ENCODE peak calls at places on chromosomes 3 and 15, in five cellular contexts. H is GM12892, R is A549, V is Peyer's patch, C is lower leg skin. B is an unnamed sample.

GRCh38 chr3:113629941-113630340 is 66.5 kb downstream of the USF3 start:
- DNase-seq in H (no peak), C (no peak), V (no peak), R (no peak), B (no peak)

GRCh38 chr15:101306341-101307047 is 11.4 kb upstream of the SNRPA1 start:
- DNase-seq in C (no peak), R (no peak), H (no peak), V (no peak), B (no peak)

GRCh38 chr3:149247025-149247710 is 25.5 kb upstream of the CP start:
- DNase-seq in R (no peak), H (no peak), V (no peak), C (no peak), B (no peak)

GRCh38 chr3:188860147-188860546 is 311.6 kb upstream of the TPRG1 start:
- DNase-seq in R (no peak), C (no peak), V (no peak), H (no peak), B (no peak)

GRCh38 chr3:30752961-30753360 is 141.5 kb downstream of the GADL1 start:
- DNase-seq in H (no peak), V (no peak), R (peak), C (peak), B (no peak)

GRCh38 chr3:101850327-101851048 is 1.2 kb downstream of the NFKBIZ start:
- DNase-seq in C (no peak), R (no peak), H (no peak), V (peak), B (peak)

GRCh38 chr3:1380926-1381646 is 288.3 kb downstream of the CNTN6 start:
- DNase-seq in R (no peak), H (no peak), V (no peak), C (no peak), B (no peak)

GRCh38 chr3:6449099-6449498 is 411.8 kb upstream of the GRM7 start:
- DNase-seq in H (no peak), R (no peak), V (no peak), C (no peak), B (no peak)

GRCh38 chr3:149080011-149080698 is 6.2 kb downstream of the HLTF start:
- DNase-seq in H (no peak), V (no peak), C (no peak), R (no peak), B (peak)

GRCh38 chr3:24670871-24671270 is 176.2 kb upstream of the THRB start:
- DNase-seq in H (no peak), R (no peak), C (no peak), V (no peak), B (no peak)

GRCh38 chr3:1294566-1294965 is 201.7 kb downstream of the CNTN6 start:
- DNase-seq in C (no peak), H (no peak), R (no peak), V (no peak), B (no peak)

GRCh38 chr3:61765109-61765876 is 203.9 kb downstream of the PTPRG start:
- DNase-seq in V (no peak), R (no peak), C (no peak), H (no peak), B (no peak)

GRCh38 chr3:108959017-108959416 is 5.3 kb upstream of the GUCA1C start:
- DNase-seq in V (no peak), R (no peak), C (no peak), H (no peak), B (no peak)

GRCh38 chr3:178629430-178630178 is 93.4 kb downstream of the KCNMB2 start:
- DNase-seq in C (no peak), H (no peak), R (no peak), V (no peak), B (no peak)

GRCh38 chr3:109023656-109024254 is 70.1 kb upstream of the GUCA1C start:
- DNase-seq in H (no peak), R (peak), C (peak), V (no peak), B (peak)

GRCh38 chr15:89826671-89827655 is 12.3 kb upstream of the ANPEP start:
- DNase-seq in C (no peak), V (no peak), R (no peak), H (no peak), B (no peak)

GRCh38 chr15:41286665-41287333 is 45.6 kb downstream of the OIP5 start:
- DNase-seq in V (no peak), R (no peak), H (no peak), C (no peak), B (peak)

GRCh38 chr3:125212509-125213372 is at the start of gene SLC12A8:
- DNase-seq in V (no peak), R (no peak), C (no peak), H (no peak), B (no peak)

GRCh38 chr15:62887113-62887570 is 155.4 kb upstream of the TPM1 start:
- DNase-seq in C (no peak), R (no peak), H (no peak), V (no peak), B (no peak)

GRCh38 chr3:129282727-129283327 is 4.2 kb downstream of the HMCES start:
- DNase-seq in C (no peak), V (no peak), H (peak), R (no peak), B (no peak)

GRCh38 chr3:166445865-166446264 is 608.6 kb upstream of the BCHE start:
- DNase-seq in H (no peak), V (no peak), R (no peak), C (no peak), B (no peak)

GRCh38 chr3:128620268-128620691 is 30.3 kb downstream of the RPN1 start:
- DNase-seq in R (no peak), V (no peak), C (no peak), H (no peak), B (peak)

GRCh38 chr3:32882603-32883025 is 64.8 kb downstream of the TRIM71 start:
- DNase-seq in C (no peak), R (no peak), V (no peak), H (no peak), B (no peak)

GRCh38 chr3:71583569-71584215 is at the start of gene FOXP1:
- DNase-seq in V (peak), C (peak), H (no peak), R (no peak), B (peak)
- TF ChIP-seq POLR2A in V (peak), C (no peak), H (no peak), R (peak), B (peak)

DNA sequence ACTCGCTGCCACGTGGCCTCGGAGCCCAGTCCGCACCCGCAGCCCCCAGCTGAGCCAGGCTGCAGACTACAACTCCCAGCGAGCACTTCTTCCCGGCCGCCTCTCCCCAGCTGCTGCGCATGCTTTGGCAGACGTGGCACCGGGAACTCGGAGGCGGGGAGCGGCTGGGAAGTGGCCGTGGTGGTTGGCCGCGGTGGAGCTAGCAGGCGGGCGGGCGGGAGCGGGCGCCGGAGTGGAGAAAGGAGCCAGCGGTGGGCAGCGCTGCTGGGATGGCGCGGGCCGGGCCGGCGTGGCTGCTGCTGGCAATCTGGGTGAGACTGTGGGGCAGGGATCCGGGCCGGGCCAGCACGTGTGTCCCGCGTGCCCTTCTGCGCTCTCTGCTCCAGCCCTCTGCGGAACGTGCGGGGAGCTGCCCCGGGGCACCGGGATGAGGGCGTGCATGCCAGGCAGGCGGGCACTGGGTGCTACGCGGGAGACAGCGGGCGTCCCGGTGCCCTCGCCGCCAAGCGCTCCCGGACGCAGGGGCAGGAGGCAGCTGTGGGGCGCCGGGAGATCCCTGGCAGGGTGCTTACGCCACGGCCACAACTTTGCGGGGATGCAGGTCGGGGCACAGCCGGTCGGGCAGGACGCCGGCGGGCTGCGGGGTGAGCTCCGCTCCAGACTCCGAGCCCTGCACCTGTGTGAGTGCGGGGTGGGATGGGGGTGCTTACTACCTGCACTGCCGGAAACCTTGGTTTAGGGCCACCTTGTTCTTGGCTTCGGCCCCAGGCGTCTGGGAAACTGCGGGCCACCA is at the start of gene PDIA5:
- DNase-seq in R (peak), V (peak), C (peak), H (peak), B (peak)
- TF ChIP-seq POLR2A in R (peak), V (peak), C (no peak), H (peak), B (peak)

GRCh38 chr3:71542548-71543370 is 40.8 kb downstream of the FOXP1 start:
- DNase-seq in H (no peak), V (peak), R (no peak), C (peak), B (peak)
- TF ChIP-seq POLR2A in H (no peak), V (no peak), R (no peak), C (no peak), B (no peak)

DNA sequence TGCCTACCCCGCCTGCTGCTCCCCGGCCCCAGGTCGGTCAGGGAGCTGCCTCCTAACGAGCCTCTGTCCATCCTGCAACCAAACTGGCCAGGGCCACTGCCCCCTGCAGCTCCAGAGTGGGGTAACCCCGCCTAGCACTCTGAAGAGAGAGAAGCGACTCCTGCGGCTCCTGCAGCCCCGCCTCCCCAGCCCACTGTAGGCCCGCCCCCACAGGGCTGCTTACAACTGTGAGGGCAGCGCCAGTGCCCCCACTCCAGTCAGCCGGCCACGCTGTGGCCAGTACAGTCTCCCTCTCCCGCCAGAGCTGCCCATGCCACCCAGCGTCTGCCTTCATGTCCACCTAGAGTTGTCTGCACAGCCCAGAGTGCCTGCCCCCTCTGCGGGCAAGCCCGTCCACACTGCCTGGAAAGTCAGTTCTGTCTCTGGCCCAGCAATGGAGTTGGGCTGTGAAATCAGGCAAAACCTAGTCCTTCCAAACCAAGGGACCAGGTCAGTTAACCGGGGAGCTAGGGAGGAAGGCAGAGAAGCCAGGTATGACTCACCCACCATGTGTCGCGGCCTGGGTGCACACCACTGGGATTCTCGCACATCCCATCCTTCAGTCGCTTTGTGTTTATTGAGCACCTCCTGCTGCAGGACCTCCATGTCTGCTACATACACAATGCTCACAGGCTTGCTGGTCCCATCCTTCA is 2.4 kb downstream of the UCN2 start:
- DNase-seq in R (no peak), C (no peak), H (no peak), V (peak), B (peak)
- TF ChIP-seq POLR2A in R (no peak), C (no peak), H (no peak), V (no peak), B (no peak)

GRCh38 chr3:9388562-9389272 is 8.7 kb upstream of the SETD5 start:
- DNase-seq in V (no peak), R (no peak), C (no peak), H (no peak), B (no peak)
- TF ChIP-seq POLR2A in V (no peak), R (no peak), C (no peak), H (peak), B (peak)

GRCh38 chr3:112561085-112561692 is 573 bp downstream of the ATG3 start:
- DNase-seq in C (peak), V (peak), H (peak), R (peak), B (peak)
- TF ChIP-seq POLR2A in C (no peak), V (no peak), H (no peak), R (no peak), B (no peak)

GRCh38 chr15:57578288-57578900 is 13.3 kb upstream of the MYZAP start:
- DNase-seq in C (no peak), V (no peak), R (no peak), H (no peak), B (no peak)
- TF ChIP-seq POLR2A in C (no peak), V (no peak), R (no peak), H (no peak), B (no peak)

GRCh38 chr15:51833782-51834181 is 4.3 kb downstream of the TMOD3 start:
- DNase-seq in C (no peak), R (no peak), V (no peak), H (no peak), B (no peak)

GRCh38 chr15:51828621-51829359 is 663 bp upstream of the TMOD3 start:
- DNase-seq in C (no peak), H (no peak), R (no peak), V (no peak), B (no peak)

GRCh38 chr15:51830279-51830806 is 890 bp downstream of the TMOD3 start:
- DNase-seq in H (no peak), R (no peak), V (no peak), C (no peak), B (no peak)

GRCh38 chr15:51825701-51826100 is 3.8 kb upstream of the TMOD3 start:
- DNase-seq in V (no peak), R (no peak), H (no peak), C (no peak), B (no peak)

GRCh38 chr15:51829360-51830278 is at the start of gene TMOD3:
- DNase-seq in H (peak), V (peak), R (peak), C (peak), B (peak)
- TF ChIP-seq POLR2A in H (peak), V (peak), R (peak), C (peak), B (peak)

B was measured in erythroblast.